ENCODE peak calls at places on chromosomes 12 and 14, in nine cellular contexts. Y is transverse colon, O is HCT116, K is upper lobe of left lung, V is GM12891, R is sigmoid colon, G is stomach, X is H1, B is prostate gland. U is an unnamed sample.

GRCh38 chr12:116426391-116427136 is 132.6 kb upstream of the MAP1LC3B2 start:
- DNase-seq in Y (peak; percentile 27), K (no peak), B (no peak), O (peak; percentile 87), R (peak; percentile 85), G (no peak), V (no peak), X (peak; percentile 62), U (no peak)

GRCh38 chr12:49867580-49868341 is 24.9 kb upstream of the BCDIN3D start:
- DNase-seq in V (no peak), Y (no peak), B (no peak), O (no peak), G (no peak), R (no peak), X (peak; percentile 24), K (no peak), U (no peak)

GRCh38 chr12:51421266-51421884 is 3.3 kb upstream of the SLC4A8 start:
- DNase-seq in R (no peak), O (peak; percentile 59), Y (peak; percentile 46), B (peak; percentile 27), V (no peak), G (peak; percentile 56), K (no peak), X (peak; percentile 68), U (no peak)

GRCh38 chr12:108337235-108338223 is 1.6 kb downstream of the CMKLR1 start:
- DNase-seq in X (peak; percentile 58), R (no peak), K (no peak), Y (no peak), B (no peak), G (no peak), V (peak; percentile 37), O (peak; percentile 21), U (no peak)

GRCh38 chr14:66105819-66106218 is 380.4 kb upstream of the CCDC196 start:
- DNase-seq in Y (no peak), K (no peak), V (no peak), X (no peak), B (no peak), R (no peak), O (no peak), G (no peak), U (no peak)

GRCh38 chr12:44117368-44117767 is 281.5 kb downstream of the TMEM117 start:
- DNase-seq in G (no peak), B (no peak), K (no peak), R (no peak), Y (no peak), X (no peak), V (no peak), O (no peak), U (no peak)

GRCh38 chr12:131736807-131737484 is 26.1 kb downstream of the SFSWAP start:
- DNase-seq in R (no peak), B (no peak), G (no peak), O (peak; percentile 95), V (no peak), K (peak; percentile 76), X (no peak), Y (no peak), U (no peak)

GRCh38 chr12:91272456-91273063 is 89.9 kb upstream of the DCN start:
- DNase-seq in X (peak; percentile 49), V (no peak), B (no peak), R (peak; percentile 93), Y (peak; percentile 24), O (no peak), K (peak; percentile 38), G (peak; percentile 26), U (no peak)

GRCh38 chr12:6380141-6381121 is 3.5 kb upstream of the LTBR start:
- DNase-seq in B (no peak), O (no peak), K (no peak), Y (no peak), G (no peak), X (no peak), V (no peak), R (no peak), U (no peak)

GRCh38 chr12:15601210-15601800 is 187.9 kb downstream of the EPS8 start:
- DNase-seq in G (no peak), O (no peak), K (no peak), Y (no peak), B (no peak), V (no peak), X (no peak), R (no peak), U (no peak)

GRCh38 chr14:78758333-78758732 is 588.2 kb downstream of the NRXN3 start:
- DNase-seq in G (no peak), R (no peak), K (no peak), V (peak; percentile 14), Y (no peak), X (no peak), O (peak; percentile 4), B (no peak), U (no peak)

GRCh38 chr14:38948171-38948570 is 154.9 kb downstream of the SEC23A start:
- DNase-seq in O (no peak), Y (no peak), X (no peak), K (no peak), V (no peak), G (no peak), R (no peak), B (no peak), U (no peak)

GRCh38 chr14:29803045-29803444 is 124.6 kb downstream of the PRKD1 start:
- DNase-seq in X (no peak), V (no peak), G (no peak), Y (no peak), R (no peak), B (no peak), K (no peak), O (no peak), U (no peak)

GRCh38 chr12:106841471-106842302 is 67.2 kb downstream of the RIC8B start:
- DNase-seq in O (peak; percentile 31), V (peak; percentile 3), B (peak; percentile 21), R (no peak), X (no peak), Y (peak; percentile 29), K (no peak), G (no peak), U (peak; percentile 13)

GRCh38 chr12:71737204-71737603 is 17.5 kb upstream of the RAB21 start:
- DNase-seq in X (no peak), V (no peak), Y (no peak), K (no peak), B (no peak), O (no peak), G (no peak), R (no peak), U (no peak)

GRCh38 chr12:131493068-131493826 is 217.6 kb upstream of the SFSWAP start:
- DNase-seq in Y (no peak), O (no peak), K (peak; percentile 47), R (no peak), B (no peak), V (no peak), G (no peak), X (no peak), U (no peak)

GRCh38 chr12:89350661-89351488 is 1.4 kb downstream of the DUSP6 start:
- DNase-seq in R (peak; percentile 69), Y (peak; percentile 33), G (no peak), X (no peak), B (no peak), O (no peak), K (peak; percentile 81), V (peak; percentile 9), U (no peak)

GRCh38 chr14:64465208-64465821 is at the start of gene AKAP5:
- DNase-seq in X (peak; percentile 91), Y (peak; percentile 75), R (no peak), G (peak; percentile 62), O (no peak), V (peak; percentile 50), K (peak; percentile 93), B (peak; percentile 61), U (peak; percentile 43)

DNA sequence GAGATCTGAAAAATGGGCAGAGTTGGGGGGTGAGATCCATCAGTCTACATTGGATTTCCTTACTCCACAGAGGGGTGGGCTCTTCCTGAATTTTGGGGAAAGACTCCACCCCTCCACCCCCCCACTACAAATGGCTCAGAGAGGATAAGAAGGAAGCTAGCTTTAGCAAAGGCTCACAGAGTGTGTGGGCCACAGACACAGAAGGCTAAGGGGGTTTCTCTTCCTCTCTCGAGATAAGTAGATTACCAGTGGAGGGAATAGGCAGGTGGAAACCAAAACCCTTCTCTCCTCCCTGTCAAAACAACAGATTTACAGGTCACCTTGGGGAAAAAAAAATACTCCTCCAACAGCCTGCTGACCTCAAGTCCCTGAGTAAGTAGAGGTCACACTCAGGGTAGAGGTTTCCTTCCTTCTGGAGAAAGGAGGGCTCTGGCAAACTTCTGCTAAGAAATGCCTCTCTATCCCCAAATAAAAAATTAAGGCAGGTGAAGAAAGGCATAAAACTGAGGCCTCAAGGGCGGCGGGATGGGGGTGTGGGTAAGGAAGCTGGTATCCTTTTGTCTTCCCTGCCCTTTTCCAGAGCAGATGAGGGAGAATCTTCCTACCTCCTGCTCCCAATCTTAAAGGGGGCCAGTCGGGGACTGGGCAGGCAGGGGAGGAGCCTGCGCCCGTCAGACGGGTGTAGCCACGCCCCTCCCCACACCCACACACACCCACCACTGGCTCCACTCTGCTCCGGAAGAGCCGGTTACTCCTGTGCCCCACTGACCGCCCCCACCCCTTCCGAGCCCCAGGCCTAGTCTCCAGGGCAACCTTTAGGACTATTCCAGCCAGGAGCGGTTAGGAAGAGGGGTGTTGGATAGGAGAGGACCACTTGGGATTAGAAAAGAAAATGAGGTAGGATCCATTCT is 1.9 kb upstream of the BAZ2A start:
- DNase-seq in X (peak; percentile 77), Y (peak; percentile 89), K (peak; percentile 84), V (no peak), R (peak; percentile 88), G (peak; percentile 82), B (peak; percentile 88), O (no peak), U (peak; percentile 53)
- TF ChIP-seq POLR2AphosphoS5 in X (no peak), Y (no peak), K (no peak), V (no peak), R (no peak), G (no peak), B (peak; percentile 84), O (peak; percentile 18), U (no peak)

GRCh38 chr12:121580959-121581680 is at the start of gene KDM2B:
- DNase-seq in X (peak; percentile 59), K (no peak), G (peak; percentile 44), B (peak; percentile 9), V (no peak), O (no peak), R (peak; percentile 75), Y (peak; percentile 24), U (no peak)
- TF ChIP-seq POLR2A in X (peak; percentile 21), K (no peak), G (no peak), B (no peak), V (no peak), O (no peak), R (no peak), Y (no peak), U (no peak)

GRCh38 chr14:68705741-68706283 is 87.1 kb downstream of the ZFP36L1 start:
- DNase-seq in O (no peak), X (no peak), G (peak; percentile 76), V (no peak), R (peak; percentile 51), Y (peak; percentile 84), K (no peak), B (peak; percentile 55), U (no peak)
- TF ChIP-seq POLR2AphosphoS5 in O (no peak), X (no peak), G (no peak), V (no peak), R (no peak), Y (no peak), K (no peak), B (no peak), U (no peak)

DNA sequence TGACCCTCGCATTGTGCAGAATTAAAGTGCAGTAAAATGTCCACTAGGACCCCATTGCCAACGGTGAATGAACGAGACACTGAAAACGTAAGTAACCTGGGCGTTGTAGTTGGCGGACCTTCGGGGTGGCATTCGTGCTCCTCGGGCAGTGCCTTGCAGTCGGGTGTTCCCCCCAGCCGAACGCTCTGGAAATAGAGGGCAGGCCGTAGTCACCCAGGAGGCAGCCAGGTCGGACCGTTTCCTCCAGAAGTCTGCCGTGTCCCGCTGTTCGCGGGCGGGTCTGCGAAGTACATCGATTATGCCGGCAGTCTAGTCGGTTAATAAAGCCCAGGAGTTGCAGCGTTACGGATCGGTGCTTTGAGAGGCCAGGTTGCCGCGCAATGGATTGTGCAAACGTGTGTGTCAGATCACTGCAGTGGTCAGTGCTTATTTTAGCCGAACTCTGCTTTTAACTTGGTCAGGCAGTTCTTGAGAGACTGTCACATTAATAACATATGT is 828 bp downstream of the MARK3 start:
- DNase-seq in O (no peak), K (peak; percentile 57), X (no peak), R (peak; percentile 68), Y (peak; percentile 50), G (peak; percentile 35), V (no peak), B (peak; percentile 19), U (no peak)
- TF ChIP-seq POLR2A in O (no peak), K (no peak), X (no peak), R (no peak), Y (no peak), G (no peak), V (no peak), B (no peak), U (no peak)